ENCODE peak calls at places on chromosomes 12 and 14, in seven cellular contexts. D, R, I, M, L, H and K are unnamed samples.

GRCh38 chr14:61553730-61554641 is 141.3 kb upstream of the HIF1A start:
- DNase-seq in L (no peak), M (peak), D (no peak), R (no peak), H (no peak), I (no peak), K (no peak)

GRCh38 chr12:126212827-126213226 is 1147.6 kb downstream of the AACS start:
- DNase-seq in D (no peak), L (no peak), I (no peak), H (no peak), M (no peak), R (no peak), K (no peak)

GRCh38 chr14:24993631-24994030 is 56.3 kb downstream of the STXBP6 start:
- DNase-seq in R (no peak), L (no peak), I (no peak), M (no peak), H (no peak), D (no peak), K (no peak)

GRCh38 chr14:54606178-54606577 is 39.2 kb downstream of the SAMD4A start:
- DNase-seq in L (no peak), I (no peak), D (no peak), H (no peak), M (no peak), R (no peak), K (no peak)

GRCh38 chr14:71321556-71322315 is 414.5 kb downstream of the PCNX1 start:
- DNase-seq in I (no peak), L (no peak), R (no peak), M (no peak), H (no peak), D (no peak), K (no peak)

GRCh38 chr12:126064028-126064427 is 998.8 kb downstream of the AACS start:
- DNase-seq in I (no peak), D (no peak), L (no peak), R (no peak), H (no peak), M (no peak), K (no peak)

GRCh38 chr12:11633968-11634367 is 15.5 kb upstream of the ETV6 start:
- DNase-seq in H (no peak), L (no peak), D (no peak), R (no peak), M (no peak), I (no peak), K (no peak)

GRCh38 chr14:104657563-104658324 is 31.7 kb upstream of the INF2 start:
- DNase-seq in L (no peak), H (no peak), D (no peak), M (no peak), I (no peak), R (no peak), K (no peak)

GRCh38 chr12:76020731-76021672 is 10.6 kb downstream of the PHLDA1 start:
- DNase-seq in R (no peak), L (peak), I (no peak), D (peak), M (peak), H (no peak), K (peak)

GRCh38 chr12:76688627-76689026 is 75.3 kb upstream of the ZDHHC17 start:
- DNase-seq in H (no peak), I (no peak), M (no peak), D (no peak), R (no peak), L (no peak), K (no peak)

GRCh38 chr12:133057446-133057845 is 20.1 kb downstream of the ZNF84 start:
- DNase-seq in D (no peak), M (no peak), H (no peak), I (no peak), L (no peak), R (no peak), K (no peak)

GRCh38 chr12:60489071-60489470 is 893.2 kb downstream of the SLC16A7 start:
- DNase-seq in M (no peak), R (no peak), D (no peak), H (no peak), I (no peak), L (no peak), K (no peak)

GRCh38 chr12:9389796-9390195 is 181.6 kb upstream of the PZP start:
- DNase-seq in H (no peak), I (no peak), M (no peak), R (no peak), D (no peak), L (no peak), K (no peak)

GRCh38 chr14:81737938-81738337 is 204.3 kb upstream of the SEL1L start:
- DNase-seq in I (no peak), L (no peak), M (no peak), H (no peak), D (no peak), R (no peak), K (no peak)

GRCh38 chr14:66359500-66359899 is 126.7 kb upstream of the CCDC196 start:
- DNase-seq in R (peak), I (no peak), D (peak), M (no peak), H (no peak), L (no peak), K (no peak)

GRCh38 chr12:42698213-42698612 is 108.7 kb upstream of the PRICKLE1 start:
- DNase-seq in D (no peak), I (no peak), M (no peak), L (no peak), R (no peak), H (no peak), K (no peak)

GRCh38 chr12:96786808-96787207 is 120.2 kb upstream of the NEDD1 start:
- DNase-seq in R (no peak), M (no peak), D (no peak), H (no peak), I (no peak), L (no peak), K (no peak)

GRCh38 chr12:50224026-50224692 is 57.0 kb upstream of the CERS5 start:
- DNase-seq in I (no peak), L (peak), H (no peak), R (no peak), D (peak), M (no peak), K (no peak)

GRCh38 chr12:67241482-67241881 is 27.7 kb upstream of the CAND1 start:
- DNase-seq in D (no peak), M (no peak), H (no peak), R (no peak), I (no peak), L (no peak), K (no peak)

GRCh38 chr14:59346329-59346728 is 118.9 kb downstream of the GPR135 start:
- DNase-seq in D (no peak), L (no peak), R (no peak), I (no peak), M (no peak), H (no peak), K (no peak)

GRCh38 chr12:34394211-34395055 is 372.1 kb downstream of the ALG10 start:
- DNase-seq in I (no peak), L (peak), R (peak), H (peak), M (peak), D (no peak), K (peak)

GRCh38 chr14:99945732-99946651 is 119.2 kb upstream of the EVL start:
- DNase-seq in H (no peak), R (no peak), D (no peak), L (no peak), I (no peak), M (no peak), K (no peak)

GRCh38 chr12:111069886-111070285 is 149.5 kb upstream of the MYL2 start:
- DNase-seq in I (no peak), L (no peak), M (no peak), R (no peak), H (no peak), D (no peak), K (no peak)

GRCh38 chr12:47935196-47935595 is 28.2 kb upstream of the TMEM106C start:
- DNase-seq in R (peak), D (no peak), H (peak), L (no peak), M (no peak), I (no peak), K (no peak)

GRCh38 chr14:103186894-103187586 is 63.8 kb downstream of the TNFAIP2 start:
- DNase-seq in R (no peak), H (peak), I (no peak), D (no peak), M (no peak), L (no peak), K (no peak)

GRCh38 chr12:82627799-82628198 is 58.9 kb upstream of the TMTC2 start:
- DNase-seq in H (no peak), I (no peak), R (peak), L (no peak), M (no peak), D (no peak), K (no peak)

GRCh38 chr12:26629864-26630263 is 203.1 kb downstream of the ITPR2 start:
- DNase-seq in I (no peak), H (no peak), R (no peak), L (no peak), D (no peak), M (no peak), K (no peak)

GRCh38 chr12:106033161-106033675 is 105.5 kb downstream of the NUAK1 start:
- DNase-seq in D (no peak), H (no peak), I (no peak), M (no peak), R (no peak), L (no peak), K (no peak)

GRCh38 chr12:93714382-93714781 is 37.2 kb downstream of the CRADD start:
- DNase-seq in R (no peak), H (no peak), L (no peak), M (no peak), I (no peak), D (no peak), K (no peak)

GRCh38 chr12:85367886-85368385 is 87.9 kb downstream of the ALX1 start:
- DNase-seq in D (no peak), R (no peak), L (no peak), I (no peak), H (no peak), M (no peak), K (no peak)

GRCh38 chr14:51610766-51611165 is 40.9 kb upstream of the FRMD6 start:
- DNase-seq in I (no peak), L (no peak), M (no peak), H (no peak), D (no peak), R (no peak), K (no peak)

GRCh38 chr14:62251237-62251636 is 489.0 kb downstream of the SNAPC1 start:
- DNase-seq in L (no peak), I (no peak), D (no peak), H (no peak), M (no peak), R (no peak), K (no peak)

GRCh38 chr14:36522347-36522971 is 2.4 kb upstream of the NKX2-1 start:
- DNase-seq in H (peak), M (no peak), D (no peak), L (no peak), I (no peak), R (no peak), K (no peak)

GRCh38 chr14:52124791-52125661 is 56.2 kb upstream of the NID2 start:
- DNase-seq in L (no peak), R (no peak), I (no peak), D (no peak), H (no peak), M (no peak), K (no peak)

GRCh38 chr12:49292729-49293055 is 2.3 kb upstream of the PRPH start:
- DNase-seq in L (no peak), M (no peak), H (no peak), I (no peak), D (no peak), R (peak), K (no peak)

GRCh38 chr14:65239143-65239672 is 136.9 kb upstream of the MAX start:
- DNase-seq in L (no peak), D (no peak), M (no peak), H (peak), R (no peak), I (no peak), K (no peak)

GRCh38 chr12:82415402-82415801 is 57.1 kb downstream of the METTL25 start:
- DNase-seq in R (no peak), H (no peak), M (no peak), I (no peak), D (no peak), L (no peak), K (no peak)